ENCODE peak calls at places on chromosomes 11 and 22, in four cellular contexts. H is NCI-H69, Y is NCI-H2081, X is activated T-cell treated with anti-CD3 and anti-CD28 coated beads for 48 hours. B is an unnamed sample.

GRCh38 chr22:44365196-44365802 is 52.5 kb upstream of the SHISAL1 start:
- DNase-seq in H (peak), Y (no peak), X (no peak), B (no peak)

GRCh38 chr11:133811850-133812685 is 33.2 kb downstream of the SPATA19 start:
- DNase-seq in H (peak), Y (no peak), X (no peak), B (no peak)

GRCh38 chr11:66561975-66562248 is 6.5 kb downstream of the CTSF start:
- DNase-seq in H (no peak), Y (no peak), X (no peak), B (no peak)

GRCh38 chr11:86916330-86916729 is 38.9 kb downstream of the FZD4 start:
- DNase-seq in H (peak), Y (no peak), X (no peak), B (no peak)

GRCh38 chr11:120305286-120305685 is 19.8 kb upstream of the TLCD5 start:
- DNase-seq in H (no peak), Y (no peak), X (no peak), B (no peak)

GRCh38 chr11:1241706-1242105 is 18.8 kb downstream of the MUC5B start:
- DNase-seq in H (no peak), Y (no peak), X (no peak), B (no peak)

GRCh38 chr11:134951305-134951700 is 539.3 kb upstream of the B3GAT1 start:
- DNase-seq in H (no peak), Y (no peak), X (no peak), B (no peak)

GRCh38 chr22:39510529-39511149 is 8.5 kb downstream of the MIEF1 start:
- DNase-seq in H (no peak), Y (no peak), X (no peak), B (no peak)

GRCh38 chr11:57288771-57289579 is 35.8 kb downstream of the TNKS1BP1 start:
- DNase-seq in H (peak), Y (no peak), X (no peak), B (no peak)

B was measured in stimulated activated naive CD8-positive, alpha-beta T cell treated with anti-CD3 and anti-CD28 coated beads, Interleukin-15, amount 100 ng/mL, for 72 hours.